ENCODE peak calls at places on chromosomes 7 and 10, in six cellular contexts. C, D, P, W, J and U are unnamed samples.

GRCh38 chr7:131238260-131238940 is 89.3 kb upstream of the MKLN1 start:
- DNase-seq in C (no peak), W (no peak), D (peak), J (no peak), P (peak), U (no peak)

GRCh38 chr10:28796606-28797512 is 119.5 kb downstream of the BAMBI start:
- DNase-seq in P (no peak), J (no peak), D (peak), C (peak), W (no peak), U (no peak)

GRCh38 chr10:71433983-71434744 is 37.4 kb downstream of the CDH23 start:
- DNase-seq in C (no peak), W (peak), P (no peak), J (no peak), D (no peak), U (no peak)

GRCh38 chr7:17408245-17408903 is 109.9 kb downstream of the AHR start:
- DNase-seq in J (no peak), W (no peak), C (peak), P (peak), D (peak), U (no peak)

GRCh38 chr7:158532093-158532627 is 55.5 kb downstream of the PTPRN2 start:
- DNase-seq in P (no peak), C (no peak), W (no peak), D (no peak), J (no peak), U (no peak)

GRCh38 chr7:44261239-44261638 is 60.5 kb downstream of the YKT6 start:
- DNase-seq in C (no peak), P (no peak), W (no peak), D (no peak), J (no peak), U (no peak)

GRCh38 chr7:103632972-103633371 is 187.0 kb upstream of the SLC26A5 start:
- DNase-seq in J (no peak), D (peak), W (no peak), P (peak), C (no peak), U (no peak)

GRCh38 chr7:110386914-110387313 is 704.0 kb upstream of the LRRN3 start:
- DNase-seq in D (peak), C (peak), J (no peak), P (peak), W (no peak), U (no peak)

GRCh38 chr7:79692015-79692414 is 238.5 kb upstream of the MAGI2 start:
- DNase-seq in D (peak), W (no peak), P (peak), C (no peak), J (no peak), U (no peak)

GRCh38 chr7:67753891-67754290 is 757.3 kb downstream of the TYW1 start:
- DNase-seq in J (no peak), D (no peak), P (no peak), W (no peak), C (no peak), U (no peak)

GRCh38 chr7:103124429-103124979 is 24.4 kb downstream of the NAPEPLD start:
- DNase-seq in P (no peak), J (no peak), C (no peak), D (no peak), W (no peak), U (no peak)

GRCh38 chr7:87934699-87935372 is 785 bp downstream of the ADAM22 start:
- DNase-seq in J (no peak), P (no peak), D (peak), C (no peak), W (peak), U (no peak)

GRCh38 chr7:94223375-94224084 is 171.2 kb upstream of the COL1A2 start:
- DNase-seq in W (peak), D (peak), J (no peak), P (peak), C (peak), U (no peak)

GRCh38 chr7:95421847-95422444 is 12.9 kb downstream of the PON2 start:
- DNase-seq in D (no peak), J (no peak), W (no peak), C (no peak), P (no peak), U (no peak)

GRCh38 chr10:98107644-98108430 is 26.6 kb upstream of the R3HCC1L start:
- DNase-seq in J (no peak), W (no peak), D (no peak), C (no peak), P (no peak), U (no peak)

GRCh38 chr7:73442222-73442902 is 8.8 kb downstream of the FZD9 start:
- DNase-seq in J (no peak), D (no peak), P (no peak), C (no peak), W (no peak), U (no peak)

GRCh38 chr10:13086051-13086450 is 13.9 kb upstream of the OPTN start:
- DNase-seq in C (no peak), D (peak), P (no peak), J (no peak), W (no peak), U (no peak)

GRCh38 chr10:72009430-72010081 is 45.4 kb downstream of the CHST3 start:
- DNase-seq in P (peak), W (peak), J (no peak), C (peak), D (peak), U (no peak)

GRCh38 chr7:113548137-113548536 is 370.7 kb downstream of the PPP1R3A start:
- DNase-seq in C (no peak), P (no peak), W (no peak), J (no peak), D (no peak), U (no peak)

GRCh38 chr7:116836080-116836479 is 26.3 kb upstream of the CAPZA2 start:
- DNase-seq in J (no peak), D (no peak), P (no peak), W (no peak), C (no peak), U (no peak)

GRCh38 chr10:48659790-48660189 is 24.9 kb upstream of the WDFY4 start:
- DNase-seq in C (no peak), W (no peak), D (no peak), J (no peak), P (no peak), U (no peak)

GRCh38 chr7:49787980-49788379 is 14.5 kb downstream of the VWC2 start:
- DNase-seq in J (no peak), W (no peak), C (no peak), P (no peak), D (no peak), U (no peak)

GRCh38 chr7:49789736-49790135 is 16.3 kb downstream of the VWC2 start:
- DNase-seq in D (no peak), J (no peak), C (no peak), P (no peak), W (no peak), U (no peak)

GRCh38 chr7:49788455-49789059 is 15.1 kb downstream of the VWC2 start:
- DNase-seq in D (no peak), P (no peak), J (no peak), C (no peak), W (no peak), U (no peak)

GRCh38 chr7:49790209-49790608 is 16.8 kb downstream of the VWC2 start:
- DNase-seq in C (no peak), J (no peak), W (no peak), P (no peak), D (no peak), U (no peak)

DNA sequence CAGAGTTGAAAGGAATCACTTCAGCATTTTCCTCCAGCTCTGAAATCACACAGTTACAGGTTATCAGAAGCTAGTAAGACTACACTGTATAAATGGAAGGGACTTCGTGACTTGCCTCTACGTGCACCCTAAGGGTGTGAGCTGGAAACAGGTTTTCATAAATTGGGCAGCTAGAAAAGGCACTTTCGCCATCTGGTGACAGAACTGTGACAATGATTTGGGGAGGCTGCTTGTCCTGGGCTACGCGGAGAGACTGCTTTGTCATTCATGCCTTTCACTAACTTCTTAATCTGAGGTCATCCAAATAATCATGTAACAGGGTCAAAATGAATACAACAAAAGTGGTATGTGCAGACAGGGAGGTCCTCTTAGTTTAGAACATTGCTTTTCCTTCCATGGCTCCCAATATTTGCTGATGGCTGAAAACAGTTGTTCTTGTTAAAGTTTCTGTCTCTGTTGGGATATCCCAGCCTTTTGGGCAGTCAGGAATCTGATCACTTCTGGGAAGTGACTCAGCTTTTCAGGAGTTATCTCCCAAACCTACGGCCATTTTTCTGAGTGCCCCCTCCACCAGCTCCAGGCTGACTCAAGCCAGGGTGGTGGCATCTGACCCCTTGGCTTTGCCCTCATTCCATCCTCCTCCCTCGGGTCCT is 17.8 kb downstream of the VWC2 start:
- DNase-seq in J (no peak), P (peak), C (no peak), W (peak), D (no peak), U (no peak)
- TF ChIP-seq CTCF in J (no peak), P (peak), C (no peak), W (peak), D (no peak), U (peak)

DNA sequence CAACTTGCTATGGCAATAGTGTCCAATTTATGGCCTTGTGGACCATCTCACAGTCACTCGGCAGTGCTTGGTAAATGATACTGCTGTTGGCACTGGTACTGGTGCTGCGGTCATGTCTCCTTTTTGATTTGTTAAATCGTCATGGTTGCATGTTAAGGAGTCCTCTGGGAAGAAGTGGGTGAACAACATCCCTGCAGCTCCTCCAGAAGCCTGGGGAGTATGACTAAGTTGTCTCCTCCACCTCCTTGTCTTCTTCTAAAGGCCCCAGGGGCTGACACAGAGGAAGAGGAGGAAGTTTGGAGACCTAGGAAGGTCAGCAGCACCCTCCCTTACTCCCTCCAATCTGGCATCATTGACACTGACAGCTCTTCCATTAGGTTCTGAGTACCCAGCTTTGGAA is 8.5 kb downstream of the ITPRIP start:
- DNase-seq in C (no peak), P (peak), W (peak), J (no peak), D (peak), U (no peak)
- H3K4me3 ChIP-seq in C (peak), P (no peak), W (no peak), J (no peak), D (no peak), U (no peak)

DNA sequence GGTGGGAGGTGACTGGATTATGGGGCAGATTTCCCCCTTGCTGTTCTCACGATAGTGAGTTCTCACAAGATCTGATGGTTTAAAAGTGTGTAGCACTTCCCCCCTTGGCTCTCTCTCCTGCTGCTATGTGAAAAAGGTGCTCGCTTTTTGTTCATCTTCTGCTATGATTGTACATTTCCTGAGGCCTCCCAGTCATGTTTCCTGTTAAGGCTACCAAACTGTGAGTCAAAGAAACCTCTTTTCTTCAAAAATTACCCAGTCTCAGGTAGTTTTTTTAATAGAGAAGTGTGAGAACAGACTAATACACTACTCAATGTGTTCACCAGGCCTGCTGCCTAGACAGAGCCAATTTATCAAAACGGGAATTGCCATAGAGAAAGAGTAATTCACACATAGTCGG is 49.7 kb downstream of the SDHAF3 start:
- DNase-seq in P (no peak), W (no peak), J (no peak), C (no peak), D (no peak), U (no peak)
- TF ChIP-seq CTCF in P (no peak), W (no peak), J (no peak), C (no peak), D (no peak), U (no peak)

GRCh38 chr10:84159076-84159475 is 14.5 kb upstream of the GPR15LG start:
- DNase-seq in P (peak), C (no peak), D (no peak), W (no peak), J (no peak), U (no peak)
- H3K4me3 ChIP-seq in P (no peak), C (no peak), D (no peak), W (peak), J (no peak), U (no peak)

GRCh38 chr7:50367570-50367969 is 63.1 kb downstream of the IKZF1 start:
- DNase-seq in D (no peak), C (no peak), P (no peak), W (no peak), J (no peak), U (no peak)

GRCh38 chr7:50368366-50368765 is 63.9 kb downstream of the IKZF1 start:
- DNase-seq in C (no peak), W (no peak), D (no peak), J (no peak), P (no peak), U (no peak)

GRCh38 chr7:50370884-50371283 is 66.4 kb downstream of the IKZF1 start:
- DNase-seq in D (no peak), W (no peak), J (no peak), C (no peak), P (no peak), U (no peak)

GRCh38 chr7:50371551-50372021 is 67.1 kb downstream of the IKZF1 start:
- DNase-seq in J (no peak), P (no peak), C (no peak), D (no peak), W (no peak), U (no peak)

GRCh38 chr7:50369408-50370026 is 65.0 kb downstream of the IKZF1 start:
- DNase-seq in D (no peak), J (no peak), W (peak), C (no peak), P (peak), U (peak)
- TF ChIP-seq CTCF in D (no peak), J (peak), W (peak), C (peak), P (peak), U (peak)

DNA sequence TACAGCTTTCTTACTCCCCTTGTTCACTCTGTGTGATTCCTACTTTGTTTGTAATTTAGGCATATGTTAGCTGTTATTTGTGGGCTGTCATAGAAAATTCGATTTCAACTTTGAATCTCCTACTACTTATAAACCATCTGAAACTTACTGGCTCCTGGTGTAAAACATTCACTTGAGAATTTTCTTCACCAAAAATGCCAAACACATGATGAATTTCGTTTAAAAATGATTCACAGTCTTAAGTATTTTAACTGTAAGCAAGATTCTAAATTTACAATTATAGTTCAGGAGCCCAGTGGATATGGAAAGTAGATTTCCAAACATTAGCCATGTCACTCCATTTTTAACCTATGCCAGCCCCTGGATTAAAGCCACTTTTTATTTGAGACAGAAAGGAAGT is 3.1 kb downstream of the CPED1 start:
- DNase-seq in C (no peak), W (no peak), D (peak), J (no peak), P (no peak), U (no peak)
- H3K4me3 ChIP-seq in C (peak), W (no peak), D (peak), J (no peak), P (no peak), U (no peak)

GRCh38 chr10:119290301-119291036 is 83.1 kb downstream of the GRK5 start:
- DNase-seq in C (no peak), W (no peak), J (no peak), P (peak), D (peak), U (no peak)
- TF ChIP-seq CTCF in C (no peak), W (peak), J (no peak), P (peak), D (peak), U (no peak)